ENCODE peak calls at places on chromosomes 11 and 22, in four cellular contexts. F, I, J and Z are unnamed samples. For H3K79me2, the result is how much of the 10 kb centered on the place peaks cover.

GRCh38 chr22:30314918-30315317 is 11.8 kb downstream of the TBC1D10A start:
- DNase-seq in F (peak), I (peak), J (peak), Z (no peak)

GRCh38 chr22:42933783-42934144 is 76.7 kb upstream of the ARFGAP3 start:
- DNase-seq in F (peak), I (peak), J (no peak), Z (no peak)

GRCh38 chr11:93169143-93169542 is 28.6 kb downstream of the SLC36A4 start:
- DNase-seq in F (no peak), I (no peak), J (no peak), Z (no peak)

GRCh38 chr11:63553759-63554158 is 9.4 kb downstream of the PLAAT2 start:
- DNase-seq in F (peak), I (peak), J (no peak), Z (peak)

GRCh38 chr22:48004038-48004437 is 1241.6 kb downstream of the TBC1D22A start:
- DNase-seq in F (no peak), I (no peak), J (no peak), Z (no peak)

GRCh38 chr11:123478352-123478986 is 48.4 kb downstream of the GRAMD1B start:
- DNase-seq in F (peak), I (peak), J (peak), Z (peak)

GRCh38 chr11:2462986-2463765 is 18.4 kb downstream of the KCNQ1 start:
- DNase-seq in F (no peak), I (no peak), J (no peak), Z (no peak)

GRCh38 chr11:82867495-82868082 is 32.6 kb downstream of the PRCP start:
- DNase-seq in F (peak), I (peak), J (peak), Z (peak)

GRCh38 chr11:91394718-91395414 is 829.8 kb upstream of the FAT3 start:
- DNase-seq in F (no peak), I (no peak), J (no peak), Z (no peak)

GRCh38 chr22:39514373-39514973 is 5.9 kb upstream of the ATF4 start:
- DNase-seq in F (no peak), I (no peak), J (no peak), Z (peak)

GRCh38 chr11:10719616-10720015 is 26.1 kb upstream of the IRAG1 start:
- DNase-seq in F (no peak), I (no peak), J (no peak), Z (no peak)

GRCh38 chr11:122189259-122189658 is 73.2 kb upstream of the BLID start:
- DNase-seq in F (peak), I (peak), J (no peak), Z (no peak)

GRCh38 chr11:34458566-34458965 is 19.8 kb downstream of the CAT start:
- DNase-seq in F (no peak), I (no peak), J (no peak), Z (no peak)

DNA sequence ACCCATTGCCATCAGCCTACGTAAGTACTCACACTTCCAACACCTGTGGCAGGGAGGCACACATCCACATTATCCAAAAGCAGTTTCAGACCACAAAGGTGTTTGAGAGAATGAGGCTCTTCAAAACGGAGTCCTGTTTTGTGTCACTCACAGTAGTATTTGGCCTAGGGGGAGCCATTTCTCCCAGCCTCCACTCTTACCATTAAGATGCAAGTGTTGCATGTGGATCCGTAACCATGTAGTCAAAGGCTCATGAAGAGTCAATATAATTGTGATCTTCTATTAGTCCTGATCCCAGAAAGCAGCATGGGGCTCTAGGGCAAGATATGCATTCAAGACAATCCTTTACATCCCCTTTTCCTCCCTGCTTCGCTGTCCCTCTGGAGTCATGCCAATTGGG is 41.5 kb downstream of the IL10RA start:
- DNase-seq in F (no peak), I (no peak), J (no peak), Z (no peak)
- H2AFZ ChIP-seq in F (no peak), I (no peak), J (no peak), Z (no peak)

GRCh38 chr11:114285599-114285998 is 10.6 kb upstream of the NNMT start:
- DNase-seq in F (peak), I (peak), J (no peak), Z (no peak)
- H3K27ac ChIP-seq in F (no peak), I (no peak), J (no peak), Z (no peak)

DNA sequence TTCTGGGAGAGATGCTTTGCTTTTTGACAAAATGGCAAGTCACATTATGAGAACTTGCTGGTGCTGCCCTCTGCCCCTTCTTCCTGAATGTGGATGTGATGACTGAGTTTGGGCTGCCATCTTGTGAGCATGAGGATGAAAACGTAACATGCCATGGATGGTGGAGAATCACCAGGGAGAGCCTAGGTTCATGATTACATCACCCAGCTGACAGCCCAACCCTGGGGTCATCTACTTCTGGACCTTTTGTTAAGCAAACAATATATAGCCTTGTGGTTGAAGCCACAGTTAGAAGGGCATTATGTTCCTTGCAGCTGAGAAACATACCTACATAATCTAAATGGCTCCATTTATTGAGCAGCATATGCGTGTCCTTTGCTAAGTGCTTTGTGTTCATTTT is 321.5 kb downstream of the KIRREL3 start:
- DNase-seq in F (no peak), I (no peak), J (no peak), Z (no peak)
- H3K79me2 ChIP-seq in F (under half), I (under half), J (under half), Z (under half)

DNA sequence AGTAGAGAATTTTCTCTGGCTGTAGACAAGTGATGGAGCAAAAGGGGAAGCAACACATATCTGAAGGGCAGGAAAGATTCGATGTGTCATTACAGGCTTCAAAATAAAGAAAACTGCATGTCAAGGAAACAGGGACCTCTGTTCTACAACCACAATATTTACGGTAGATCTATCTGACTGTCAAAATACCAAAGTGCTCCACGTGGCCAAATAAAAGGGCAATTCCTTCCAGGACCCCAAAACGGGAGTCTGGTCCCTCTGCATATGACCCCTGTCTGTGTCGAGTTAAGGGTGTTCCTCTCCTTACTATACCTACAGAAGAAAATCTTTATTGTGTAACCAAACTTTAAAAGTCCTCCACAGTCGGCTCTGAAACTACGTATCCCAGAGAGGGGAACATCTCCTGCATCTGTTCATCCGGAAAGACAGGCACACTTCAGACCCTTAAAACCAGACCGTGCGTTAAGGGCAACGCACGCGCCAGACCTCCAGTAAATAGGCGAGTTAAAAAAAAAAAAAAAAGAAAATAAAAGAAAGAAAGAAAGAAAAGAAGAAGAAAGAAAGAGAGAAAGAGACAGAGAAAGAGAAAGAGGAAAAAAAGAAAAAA is 753 bp downstream of the CLNS1A start:
- DNase-seq in F (no peak), I (no peak), J (no peak), Z (peak)
- H2AFZ ChIP-seq in F (peak), I (no peak), J (no peak), Z (peak)

DNA sequence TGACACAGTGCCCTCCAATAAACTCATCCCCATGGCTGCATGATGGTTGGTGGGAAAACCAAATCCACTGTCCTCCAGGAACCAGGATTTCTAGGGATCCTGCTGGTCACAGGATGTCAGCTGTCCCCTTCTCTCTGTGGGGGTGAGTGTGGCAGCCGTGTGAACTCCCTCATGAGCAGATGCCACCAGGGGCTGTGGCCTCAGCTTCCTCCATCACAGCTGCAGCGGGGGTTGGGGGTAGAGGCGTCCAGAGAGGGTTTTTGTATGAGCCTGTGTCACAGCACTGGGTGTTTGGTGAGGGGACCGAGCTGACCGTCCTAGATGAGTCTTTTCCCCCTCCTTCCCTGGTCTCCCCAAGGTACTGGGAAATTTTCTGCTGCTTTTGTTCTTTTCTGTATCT is 26.4 kb downstream of the IGLL5 start:
- DNase-seq in F (no peak), I (no peak), J (no peak), Z (peak)
- H3K27ac ChIP-seq in F (no peak), I (no peak), J (no peak), Z (peak)

DNA sequence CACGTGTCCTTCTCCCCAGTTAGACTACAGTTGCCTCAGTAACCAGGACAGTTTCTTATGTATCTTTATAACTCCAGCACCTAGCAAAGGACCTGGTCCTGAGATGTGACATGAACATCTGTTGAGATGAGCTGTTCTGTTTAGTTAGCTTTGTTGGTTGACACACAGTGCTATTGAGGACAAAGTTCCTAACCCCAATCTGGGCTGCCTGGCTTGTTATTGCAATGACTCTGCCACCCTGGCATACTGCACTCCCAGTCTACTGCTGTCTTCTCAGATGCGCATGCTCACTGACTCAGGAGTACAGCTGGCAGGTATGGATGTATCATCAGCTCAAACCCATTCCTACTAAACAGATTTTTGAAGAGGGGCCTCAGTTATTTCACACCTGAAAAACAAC is 7.4 kb downstream of the DESI1 start:
- DNase-seq in F (no peak), I (no peak), J (no peak), Z (no peak)
- H3K79me2 ChIP-seq in F (under half), I (under half), J (under half), Z (under half)

DNA sequence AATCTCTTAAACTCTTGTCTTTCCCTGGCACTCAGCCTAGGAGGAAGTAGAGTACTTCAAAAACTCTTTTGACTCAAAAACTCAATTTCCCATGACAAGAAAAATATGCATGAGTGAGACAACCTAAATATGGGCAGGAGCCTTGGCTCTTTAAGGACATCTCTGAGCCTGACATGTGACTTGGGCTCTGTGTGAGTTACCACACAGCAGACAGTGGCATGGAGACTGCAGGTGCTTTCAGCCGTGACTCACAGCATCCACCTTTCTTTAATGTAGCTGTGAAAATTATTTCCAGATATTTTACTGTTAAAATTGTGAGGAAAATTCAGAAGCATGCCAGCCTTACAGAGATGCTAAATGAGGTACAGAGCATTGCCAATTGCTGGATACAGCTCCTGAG is 97.6 kb upstream of the CCDC179 start:
- DNase-seq in F (no peak), I (no peak), J (no peak), Z (no peak)
- H2AFZ ChIP-seq in F (no peak), I (no peak), J (no peak), Z (no peak)